ENCODE peak calls at places on chromosome 2, in nine cellular contexts. One of them, this sample, is unnamed.

GRCh38 chr2:46956981-46957531 is 41.5 kb upstream of the MCFD2 start:
- DNase-seq in heart left ventricle: no peak
- DNase-seq in AG10803: no peak
- DNase-seq in choroid plexus epithelial cell: no peak
- DNase-seq in left lung: no peak
- DNase-seq in PC-9: no peak
- DNase-seq in left ventricle myocardium inferior: peak
- DNase-seq in Panc1: no peak
- DNase-seq in esophagus muscularis mucosa: no peak
- DNase-seq in this sample: no peak

GRCh38 chr2:240620149-240620731 is 5.0 kb upstream of the GPR35 start:
- DNase-seq in heart left ventricle: peak
- DNase-seq in AG10803: no peak
- DNase-seq in choroid plexus epithelial cell: no peak
- DNase-seq in left lung: peak
- DNase-seq in PC-9: no peak
- DNase-seq in left ventricle myocardium inferior: peak
- DNase-seq in Panc1: no peak
- DNase-seq in esophagus muscularis mucosa: no peak
- DNase-seq in this sample: no peak

GRCh38 chr2:231795525-231796327 is 9.5 kb downstream of the COPS7B start:
- DNase-seq in heart left ventricle: no peak
- DNase-seq in AG10803: peak
- DNase-seq in choroid plexus epithelial cell: peak
- DNase-seq in left lung: no peak
- DNase-seq in PC-9: peak
- DNase-seq in left ventricle myocardium inferior: no peak
- DNase-seq in Panc1: peak
- DNase-seq in esophagus muscularis mucosa: no peak
- DNase-seq in this sample: peak

GRCh38 chr2:109371481-109372170 is 242.1 kb downstream of the SEPTIN10 start:
- DNase-seq in heart left ventricle: no peak
- DNase-seq in AG10803: no peak
- DNase-seq in choroid plexus epithelial cell: no peak
- DNase-seq in left lung: peak
- DNase-seq in PC-9: no peak
- DNase-seq in left ventricle myocardium inferior: no peak
- DNase-seq in Panc1: no peak
- DNase-seq in esophagus muscularis mucosa: no peak
- DNase-seq in this sample: no peak

GRCh38 chr2:222427606-222428320 is 3.4 kb downstream of the SGPP2 start:
- DNase-seq in heart left ventricle: no peak
- DNase-seq in AG10803: no peak
- DNase-seq in choroid plexus epithelial cell: no peak
- DNase-seq in left lung: no peak
- DNase-seq in PC-9: no peak
- DNase-seq in left ventricle myocardium inferior: no peak
- DNase-seq in Panc1: no peak
- DNase-seq in esophagus muscularis mucosa: peak
- DNase-seq in this sample: no peak

GRCh38 chr2:102206666-102207341 is 20.0 kb downstream of the IL1RL2 start:
- DNase-seq in heart left ventricle: no peak
- DNase-seq in AG10803: peak
- DNase-seq in choroid plexus epithelial cell: no peak
- DNase-seq in left lung: peak
- DNase-seq in PC-9: peak
- DNase-seq in left ventricle myocardium inferior: no peak
- DNase-seq in Panc1: no peak
- DNase-seq in esophagus muscularis mucosa: no peak
- DNase-seq in this sample: no peak

GRCh38 chr2:78979380-78980238 is 45.9 kb upstream of the REG3G start:
- DNase-seq in heart left ventricle: no peak
- DNase-seq in AG10803: no peak
- DNase-seq in choroid plexus epithelial cell: peak
- DNase-seq in left lung: no peak
- DNase-seq in PC-9: peak
- DNase-seq in left ventricle myocardium inferior: no peak
- DNase-seq in Panc1: peak
- DNase-seq in esophagus muscularis mucosa: no peak
- DNase-seq in this sample: peak

GRCh38 chr2:131413148-131413747 is 49.3 kb upstream of the RAB6D start:
- DNase-seq in heart left ventricle: no peak
- DNase-seq in AG10803: peak
- DNase-seq in choroid plexus epithelial cell: peak
- DNase-seq in left lung: no peak
- DNase-seq in PC-9: no peak
- DNase-seq in left ventricle myocardium inferior: no peak
- DNase-seq in Panc1: peak
- DNase-seq in esophagus muscularis mucosa: no peak
- DNase-seq in this sample: peak

GRCh38 chr2:174748948-174749347 is 15.3 kb downstream of the CHRNA1 start:
- DNase-seq in heart left ventricle: peak
- DNase-seq in AG10803: peak
- DNase-seq in choroid plexus epithelial cell: peak
- DNase-seq in left lung: peak
- DNase-seq in PC-9: peak
- DNase-seq in left ventricle myocardium inferior: no peak
- DNase-seq in Panc1: peak
- DNase-seq in esophagus muscularis mucosa: no peak
- DNase-seq in this sample: peak

GRCh38 chr2:232455426-232456255 is at the start of gene ALPI:
- DNase-seq in heart left ventricle: peak
- DNase-seq in AG10803: no peak
- DNase-seq in choroid plexus epithelial cell: no peak
- DNase-seq in left lung: no peak
- DNase-seq in PC-9: no peak
- DNase-seq in left ventricle myocardium inferior: no peak
- DNase-seq in Panc1: no peak
- DNase-seq in esophagus muscularis mucosa: no peak
- DNase-seq in this sample: no peak

GRCh38 chr2:239500915-239501630 is 100.3 kb upstream of the HDAC4 start:
- DNase-seq in heart left ventricle: no peak
- DNase-seq in AG10803: no peak
- DNase-seq in choroid plexus epithelial cell: no peak
- DNase-seq in left lung: peak
- DNase-seq in PC-9: no peak
- DNase-seq in left ventricle myocardium inferior: no peak
- DNase-seq in Panc1: no peak
- DNase-seq in esophagus muscularis mucosa: no peak
- DNase-seq in this sample: no peak

GRCh38 chr2:86704482-86704971 is 15.6 kb upstream of the RMND5A start:
- DNase-seq in heart left ventricle: peak
- DNase-seq in AG10803: peak
- DNase-seq in choroid plexus epithelial cell: peak
- DNase-seq in left lung: no peak
- DNase-seq in PC-9: peak
- DNase-seq in left ventricle myocardium inferior: peak
- DNase-seq in Panc1: peak
- DNase-seq in esophagus muscularis mucosa: no peak
- DNase-seq in this sample: peak

GRCh38 chr2:24544456-24545115 is 53.5 kb downstream of the NCOA1 start:
- DNase-seq in heart left ventricle: no peak
- DNase-seq in AG10803: no peak
- DNase-seq in choroid plexus epithelial cell: no peak
- DNase-seq in left lung: no peak
- DNase-seq in PC-9: no peak
- DNase-seq in left ventricle myocardium inferior: no peak
- DNase-seq in Panc1: no peak
- DNase-seq in esophagus muscularis mucosa: no peak
- DNase-seq in this sample: no peak
- H3K4me3 ChIP-seq in heart left ventricle: no peak
- H3K4me3 ChIP-seq in AG10803: no peak
- H3K4me3 ChIP-seq in choroid plexus epithelial cell: no peak
- H3K4me3 ChIP-seq in left lung: no peak
- H3K4me3 ChIP-seq in PC-9: no peak
- H3K4me3 ChIP-seq in left ventricle myocardium inferior: no peak
- H3K4me3 ChIP-seq in Panc1: no peak
- H3K4me3 ChIP-seq in esophagus muscularis mucosa: no peak
- H3K4me3 ChIP-seq in this sample: no peak

GRCh38 chr2:100818606-100819364 is 1.2 kb upstream of the NPAS2 start:
- DNase-seq in heart left ventricle: peak
- DNase-seq in AG10803: peak
- DNase-seq in choroid plexus epithelial cell: peak
- DNase-seq in left lung: peak
- DNase-seq in PC-9: peak
- DNase-seq in left ventricle myocardium inferior: peak
- DNase-seq in Panc1: no peak
- DNase-seq in esophagus muscularis mucosa: no peak
- DNase-seq in this sample: peak
- TF ChIP-seq CTCF in heart left ventricle: no peak
- TF ChIP-seq CTCF in AG10803: peak
- TF ChIP-seq CTCF in choroid plexus epithelial cell: peak
- TF ChIP-seq CTCF in left lung: no peak
- TF ChIP-seq CTCF in PC-9: peak
- TF ChIP-seq CTCF in left ventricle myocardium inferior: peak
- TF ChIP-seq CTCF in Panc1: peak
- TF ChIP-seq CTCF in esophagus muscularis mucosa: no peak
- TF ChIP-seq CTCF in this sample: peak

GRCh38 chr2:96097441-96097840 is 18.9 kb downstream of the ADRA2B start:
- DNase-seq in heart left ventricle: no peak
- DNase-seq in AG10803: no peak
- DNase-seq in choroid plexus epithelial cell: no peak
- DNase-seq in left lung: no peak
- DNase-seq in PC-9: no peak
- DNase-seq in left ventricle myocardium inferior: no peak
- DNase-seq in Panc1: no peak
- DNase-seq in esophagus muscularis mucosa: no peak
- DNase-seq in this sample: no peak

GRCh38 chr2:96092580-96092877 is 23.8 kb downstream of the ADRA2B start:
- DNase-seq in heart left ventricle: no peak
- DNase-seq in AG10803: no peak
- DNase-seq in choroid plexus epithelial cell: no peak
- DNase-seq in left lung: no peak
- DNase-seq in PC-9: no peak
- DNase-seq in left ventricle myocardium inferior: no peak
- DNase-seq in Panc1: no peak
- DNase-seq in esophagus muscularis mucosa: peak
- DNase-seq in this sample: no peak

GRCh38 chr2:96093528-96093927 is 22.8 kb downstream of the ADRA2B start:
- DNase-seq in heart left ventricle: no peak
- DNase-seq in AG10803: no peak
- DNase-seq in choroid plexus epithelial cell: no peak
- DNase-seq in left lung: no peak
- DNase-seq in PC-9: no peak
- DNase-seq in left ventricle myocardium inferior: no peak
- DNase-seq in Panc1: no peak
- DNase-seq in esophagus muscularis mucosa: peak
- DNase-seq in this sample: no peak

GRCh38 chr2:96092896-96093295 is 23.5 kb downstream of the ADRA2B start:
- DNase-seq in heart left ventricle: no peak
- DNase-seq in AG10803: no peak
- DNase-seq in choroid plexus epithelial cell: no peak
- DNase-seq in left lung: no peak
- DNase-seq in PC-9: no peak
- DNase-seq in left ventricle myocardium inferior: no peak
- DNase-seq in Panc1: no peak
- DNase-seq in esophagus muscularis mucosa: peak
- DNase-seq in this sample: no peak

DNA sequence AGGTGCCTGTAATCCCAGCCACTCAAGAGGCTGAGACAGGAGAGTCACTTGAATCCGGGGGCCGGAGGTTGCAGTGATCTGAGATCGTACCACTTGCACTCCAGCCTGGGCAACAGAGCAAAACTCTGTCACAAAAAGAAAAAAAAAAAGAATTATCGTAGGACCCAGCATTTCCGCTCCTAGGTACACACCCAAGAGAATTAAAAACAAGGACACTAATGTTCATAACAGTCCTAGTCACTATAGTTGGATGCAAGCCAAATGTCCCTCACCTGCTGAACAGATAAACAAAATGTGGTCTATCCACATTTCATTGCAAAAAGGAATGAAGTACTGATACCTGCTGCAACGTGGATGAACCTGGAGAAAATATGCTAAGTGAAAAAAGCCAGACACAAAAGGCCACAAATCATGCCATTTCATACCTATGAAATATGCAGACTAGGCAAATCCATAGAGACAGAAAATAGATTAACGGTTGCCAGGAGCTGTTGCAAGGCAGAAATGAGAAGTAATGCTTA is 21.2 kb downstream of the ADRA2B start:
- DNase-seq in heart left ventricle: no peak
- DNase-seq in AG10803: no peak
- DNase-seq in choroid plexus epithelial cell: no peak
- DNase-seq in left lung: no peak
- DNase-seq in PC-9: peak
- DNase-seq in left ventricle myocardium inferior: peak
- DNase-seq in Panc1: no peak
- DNase-seq in esophagus muscularis mucosa: no peak
- DNase-seq in this sample: no peak
- H3K4me3 ChIP-seq in heart left ventricle: no peak
- H3K4me3 ChIP-seq in AG10803: no peak
- H3K4me3 ChIP-seq in choroid plexus epithelial cell: no peak
- H3K4me3 ChIP-seq in left lung: no peak
- H3K4me3 ChIP-seq in PC-9: no peak
- H3K4me3 ChIP-seq in left ventricle myocardium inferior: no peak
- H3K4me3 ChIP-seq in Panc1: no peak
- H3K4me3 ChIP-seq in esophagus muscularis mucosa: no peak
- H3K4me3 ChIP-seq in this sample: no peak

GRCh38 chr2:735670-736218 is 58.5 kb upstream of the TMEM18 start:
- DNase-seq in heart left ventricle: no peak
- DNase-seq in AG10803: no peak
- DNase-seq in choroid plexus epithelial cell: no peak
- DNase-seq in left lung: no peak
- DNase-seq in PC-9: no peak
- DNase-seq in left ventricle myocardium inferior: no peak
- DNase-seq in Panc1: no peak
- DNase-seq in esophagus muscularis mucosa: peak
- DNase-seq in this sample: no peak
- TF ChIP-seq CTCF in heart left ventricle: no peak
- TF ChIP-seq CTCF in AG10803: no peak
- TF ChIP-seq CTCF in choroid plexus epithelial cell: no peak
- TF ChIP-seq CTCF in left lung: no peak
- TF ChIP-seq CTCF in PC-9: no peak
- TF ChIP-seq CTCF in left ventricle myocardium inferior: no peak
- TF ChIP-seq CTCF in Panc1: no peak
- TF ChIP-seq CTCF in esophagus muscularis mucosa: no peak
- TF ChIP-seq CTCF in this sample: no peak

GRCh38 chr2:26186371-26186770 is 13.5 kb downstream of the GAREM2 start:
- DNase-seq in heart left ventricle: no peak
- DNase-seq in AG10803: no peak
- DNase-seq in choroid plexus epithelial cell: no peak
- DNase-seq in left lung: no peak
- DNase-seq in PC-9: no peak
- DNase-seq in left ventricle myocardium inferior: no peak
- DNase-seq in Panc1: no peak
- DNase-seq in esophagus muscularis mucosa: no peak
- DNase-seq in this sample: no peak
- H3K4me3 ChIP-seq in heart left ventricle: no peak
- H3K4me3 ChIP-seq in AG10803: no peak
- H3K4me3 ChIP-seq in choroid plexus epithelial cell: no peak
- H3K4me3 ChIP-seq in left lung: no peak
- H3K4me3 ChIP-seq in PC-9: no peak
- H3K4me3 ChIP-seq in left ventricle myocardium inferior: no peak
- H3K4me3 ChIP-seq in Panc1: no peak
- H3K4me3 ChIP-seq in esophagus muscularis mucosa: no peak
- H3K4me3 ChIP-seq in this sample: no peak

DNA sequence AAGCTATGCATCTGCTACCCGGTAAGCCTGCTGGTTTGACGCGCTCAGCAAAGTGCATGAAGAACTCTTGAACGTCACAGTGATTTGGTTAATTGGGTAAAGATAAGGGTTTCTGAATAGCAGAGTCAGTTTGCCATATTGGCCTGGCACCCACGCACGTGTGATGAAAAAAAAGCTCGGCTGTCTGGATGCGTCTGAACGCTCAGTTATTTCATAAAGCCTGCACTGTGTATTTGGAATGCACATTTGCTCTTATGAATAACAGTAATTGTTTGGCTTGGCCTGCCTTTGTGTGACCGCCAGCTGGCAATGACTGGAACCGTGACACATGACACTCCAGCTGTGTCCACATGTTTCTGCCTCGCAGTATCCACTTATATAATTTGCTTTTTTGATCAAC is 129.2 kb upstream of the MEIS1 start:
- DNase-seq in heart left ventricle: peak
- DNase-seq in AG10803: peak
- DNase-seq in choroid plexus epithelial cell: no peak
- DNase-seq in left lung: no peak
- DNase-seq in PC-9: no peak
- DNase-seq in left ventricle myocardium inferior: peak
- DNase-seq in Panc1: no peak
- DNase-seq in esophagus muscularis mucosa: no peak
- DNase-seq in this sample: no peak
- TF ChIP-seq CTCF in heart left ventricle: no peak
- TF ChIP-seq CTCF in AG10803: no peak
- TF ChIP-seq CTCF in choroid plexus epithelial cell: no peak
- TF ChIP-seq CTCF in left lung: no peak
- TF ChIP-seq CTCF in PC-9: no peak
- TF ChIP-seq CTCF in left ventricle myocardium inferior: no peak
- TF ChIP-seq CTCF in Panc1: no peak
- TF ChIP-seq CTCF in esophagus muscularis mucosa: no peak
- TF ChIP-seq CTCF in this sample: no peak